ENCODE peak calls at places on chromosomes 13 and 19, in eight cellular contexts. X is upper lobe of left lung; Z is IMR-90; Q is T-helper 2 cell; J is esophagus squamous epithelium; K is stimulated activated CD4-positive, alpha-beta T cell treated with anti-CD3 and anti-CD28 coated beads, Interleukin-15, amount 100 ng/mL, for 24 hours; N is heart left ventricle; R is SHP77 treated with DMSO at 0.1 percent for 48 hours. S is an unnamed sample.

GRCh38 chr19:4877753-4878490 is 10.5 kb upstream of the PLIN3 start:
- DNase-seq in X (no peak), Z (no peak), Q (no peak), J (no peak), K (no peak), N (peak; percentile 74), R (no peak), S (no peak)

GRCh38 chr13:20129076-20129475 is 31.8 kb downstream of the GJA3 start:
- DNase-seq in X (no peak), Z (no peak), Q (no peak), J (no peak), K (no peak), N (no peak), R (no peak), S (no peak)

GRCh38 chr19:43555185-43555770 is 20.0 kb downstream of the XRCC1 start:
- DNase-seq in X (peak; percentile 53), Z (peak; percentile 66), Q (peak; percentile 42), J (no peak), K (peak; percentile 85), N (peak; percentile 58), R (peak; percentile 24), S (peak; percentile 79)

GRCh38 chr13:112932971-112933370 is 36.0 kb upstream of the MCF2L start:
- DNase-seq in X (no peak), Z (no peak), Q (no peak), J (no peak), K (no peak), N (no peak), R (no peak), S (no peak)

GRCh38 chr13:57634829-57635165 is 3.3 kb downstream of the PCDH17 start:
- DNase-seq in X (no peak), Z (no peak), Q (no peak), J (no peak), K (peak; percentile 3), N (peak; percentile 27), R (no peak), S (no peak)

GRCh38 chr13:23087884-23088283 is 92.9 kb upstream of the SGCG start:
- DNase-seq in X (no peak), Z (peak; percentile 20), Q (no peak), J (no peak), K (peak; percentile 39), N (no peak), R (no peak), S (no peak)

GRCh38 chr13:63501702-63502101 is 2086.1 kb upstream of the PCDH20 start:
- DNase-seq in X (no peak), Z (peak; percentile 2), Q (no peak), J (no peak), K (no peak), N (no peak), R (no peak), S (no peak)

GRCh38 chr13:102138635-102139225 is 263.1 kb downstream of the FGF14 start:
- DNase-seq in X (no peak), Z (peak; percentile 10), Q (no peak), J (no peak), K (no peak), N (no peak), R (no peak), S (no peak)

GRCh38 chr13:38685974-38686571 is 804 bp upstream of the FREM2 start:
- DNase-seq in X (peak; percentile 40), Z (no peak), Q (no peak), J (no peak), K (no peak), N (no peak), R (peak; percentile 39), S (no peak)

GRCh38 chr19:1027020-1027952 is 878 bp downstream of the CNN2 start:
- DNase-seq in X (no peak), Z (no peak), Q (no peak), J (no peak), K (peak; percentile 58), N (no peak), R (no peak), S (no peak)

GRCh38 chr19:48624791-48625723 is 5.8 kb downstream of the SPHK2 start:
- DNase-seq in X (peak; percentile 24), Z (no peak), Q (no peak), J (no peak), K (no peak), N (no peak), R (no peak), S (no peak)

GRCh38 chr13:98033277-98034247 is 80.1 kb downstream of the IPO5 start:
- DNase-seq in X (no peak), Z (peak; percentile 44), Q (no peak), J (no peak), K (no peak), N (no peak), R (no peak), S (no peak)

GRCh38 chr19:41322451-41322850 is 12.5 kb downstream of the CCDC97 start:
- DNase-seq in X (no peak), Z (no peak), Q (no peak), J (no peak), K (no peak), N (no peak), R (no peak), S (no peak)

GRCh38 chr19:47660435-47660832 is 51.5 kb downstream of the BICRA start:
- DNase-seq in X (no peak), Z (no peak), Q (no peak), J (no peak), K (no peak), N (no peak), R (no peak), S (no peak)

GRCh38 chr19:18499055-18499775 is 22.7 kb downstream of the ELL start:
- DNase-seq in X (peak; percentile 44), Z (no peak), Q (no peak), J (no peak), K (no peak), N (no peak), R (no peak), S (no peak)

GRCh38 chr19:501646-502045 is 5.4 kb downstream of the MADCAM1 start:
- DNase-seq in X (no peak), Z (no peak), Q (no peak), J (no peak), K (no peak), N (no peak), R (no peak), S (no peak)

GRCh38 chr19:17741456-17741855 is 9.8 kb upstream of the FCHO1 start:
- DNase-seq in X (no peak), Z (no peak), Q (no peak), J (no peak), K (no peak), N (peak; percentile 1), R (no peak), S (no peak)

GRCh38 chr13:36131931-36132297 is 732 bp upstream of the DCLK1 start:
- DNase-seq in X (peak; percentile 89), Z (no peak), Q (no peak), J (no peak), K (no peak), N (peak; percentile 75), R (no peak), S (peak; percentile 11)

GRCh38 chr19:19602136-19602712 is 16.3 kb downstream of the PBX4 start:
- DNase-seq in X (no peak), Z (no peak), Q (no peak), J (no peak), K (no peak), N (no peak), R (no peak), S (no peak)

GRCh38 chr13:73870970-73871935 is 263.0 kb downstream of the KLF12 start:
- DNase-seq in X (no peak), Z (peak; percentile 96), Q (no peak), J (no peak), K (peak; percentile 18), N (peak; percentile 75), R (no peak), S (no peak)

GRCh38 chr13:40403509-40404241 is 262.8 kb downstream of the FOXO1 start:
- DNase-seq in X (no peak), Z (no peak), Q (no peak), J (no peak), K (no peak), N (peak; percentile 32), R (no peak), S (no peak)

GRCh38 chr13:33230178-33230881 is 55.2 kb downstream of the STARD13 start:
- DNase-seq in X (no peak), Z (peak; percentile 87), Q (no peak), J (no peak), K (no peak), N (no peak), R (no peak), S (no peak)

GRCh38 chr19:21474671-21475181 is 30.7 kb upstream of the ZNF429 start:
- DNase-seq in X (peak; percentile 85), Z (peak; percentile 31), Q (peak; percentile 42), J (no peak), K (peak; percentile 92), N (peak; percentile 80), R (no peak), S (peak; percentile 84)

GRCh38 chr13:41631296-41631965 is 174.1 kb downstream of the RGCC start:
- DNase-seq in X (no peak), Z (peak; percentile 88), Q (no peak), J (no peak), K (no peak), N (no peak), R (no peak), S (no peak)

GRCh38 chr13:100517135-100517534 is 71.5 kb downstream of the GGACT start:
- DNase-seq in X (no peak), Z (no peak), Q (no peak), J (no peak), K (no peak), N (no peak), R (no peak), S (no peak)

S was measured in ascending aorta.